ENCODE peak calls at places on chromosomes 6 and 20, in four cellular contexts. One of them, this sample, is unnamed.

GRCh38 chr6:169521825-169522224 is 180.0 kb downstream of the WDR27 start:
- DNase-seq in stimulated activated CD4-positive, alpha-beta T cell treated with anti-CD3 and anti-CD28 coated beads, Interleukin-12 subunit alpha, Interleukin-12 subunit beta, amount 100 ng/mL, for 4 hours: no peak
- DNase-seq in activated CD4-positive, alpha-beta T cell treated with anti-CD3 and anti-CD28 coated beads, Interleukin-2, amount 50 U/mL, for 4 hours: no peak
- DNase-seq in left cardiac atrium: no peak
- DNase-seq in this sample: no peak

GRCh38 chr6:90399970-90400369 is 103.3 kb upstream of the BACH2 start:
- DNase-seq in stimulated activated CD4-positive, alpha-beta T cell treated with anti-CD3 and anti-CD28 coated beads, Interleukin-12 subunit alpha, Interleukin-12 subunit beta, amount 100 ng/mL, for 4 hours: no peak
- DNase-seq in activated CD4-positive, alpha-beta T cell treated with anti-CD3 and anti-CD28 coated beads, Interleukin-2, amount 50 U/mL, for 4 hours: peak; percentile 43
- DNase-seq in left cardiac atrium: no peak
- DNase-seq in this sample: no peak

GRCh38 chr20:24742989-24743388 is 206.1 kb upstream of the CST7 start:
- DNase-seq in stimulated activated CD4-positive, alpha-beta T cell treated with anti-CD3 and anti-CD28 coated beads, Interleukin-12 subunit alpha, Interleukin-12 subunit beta, amount 100 ng/mL, for 4 hours: no peak
- DNase-seq in activated CD4-positive, alpha-beta T cell treated with anti-CD3 and anti-CD28 coated beads, Interleukin-2, amount 50 U/mL, for 4 hours: no peak
- DNase-seq in left cardiac atrium: no peak
- DNase-seq in this sample: no peak

GRCh38 chr6:42932412-42932811 is 3.1 kb downstream of the CNPY3 start:
- DNase-seq in stimulated activated CD4-positive, alpha-beta T cell treated with anti-CD3 and anti-CD28 coated beads, Interleukin-12 subunit alpha, Interleukin-12 subunit beta, amount 100 ng/mL, for 4 hours: no peak
- DNase-seq in activated CD4-positive, alpha-beta T cell treated with anti-CD3 and anti-CD28 coated beads, Interleukin-2, amount 50 U/mL, for 4 hours: no peak
- DNase-seq in left cardiac atrium: no peak
- DNase-seq in this sample: no peak

GRCh38 chr20:17281478-17281877 is 54.6 kb downstream of the PCSK2 start:
- DNase-seq in stimulated activated CD4-positive, alpha-beta T cell treated with anti-CD3 and anti-CD28 coated beads, Interleukin-12 subunit alpha, Interleukin-12 subunit beta, amount 100 ng/mL, for 4 hours: no peak
- DNase-seq in activated CD4-positive, alpha-beta T cell treated with anti-CD3 and anti-CD28 coated beads, Interleukin-2, amount 50 U/mL, for 4 hours: no peak
- DNase-seq in left cardiac atrium: no peak
- DNase-seq in this sample: no peak

GRCh38 chr20:6134592-6134991 is 11.8 kb upstream of the FERMT1 start:
- DNase-seq in stimulated activated CD4-positive, alpha-beta T cell treated with anti-CD3 and anti-CD28 coated beads, Interleukin-12 subunit alpha, Interleukin-12 subunit beta, amount 100 ng/mL, for 4 hours: no peak
- DNase-seq in activated CD4-positive, alpha-beta T cell treated with anti-CD3 and anti-CD28 coated beads, Interleukin-2, amount 50 U/mL, for 4 hours: no peak
- DNase-seq in left cardiac atrium: no peak
- DNase-seq in this sample: no peak

GRCh38 chr20:44301285-44301684 is 9.7 kb downstream of the FITM2 start:
- DNase-seq in stimulated activated CD4-positive, alpha-beta T cell treated with anti-CD3 and anti-CD28 coated beads, Interleukin-12 subunit alpha, Interleukin-12 subunit beta, amount 100 ng/mL, for 4 hours: no peak
- DNase-seq in activated CD4-positive, alpha-beta T cell treated with anti-CD3 and anti-CD28 coated beads, Interleukin-2, amount 50 U/mL, for 4 hours: no peak
- DNase-seq in left cardiac atrium: no peak
- DNase-seq in this sample: no peak

GRCh38 chr20:6699931-6700562 is 67.4 kb upstream of the BMP2 start:
- DNase-seq in stimulated activated CD4-positive, alpha-beta T cell treated with anti-CD3 and anti-CD28 coated beads, Interleukin-12 subunit alpha, Interleukin-12 subunit beta, amount 100 ng/mL, for 4 hours: no peak
- DNase-seq in activated CD4-positive, alpha-beta T cell treated with anti-CD3 and anti-CD28 coated beads, Interleukin-2, amount 50 U/mL, for 4 hours: no peak
- DNase-seq in left cardiac atrium: no peak
- DNase-seq in this sample: no peak

GRCh38 chr6:30721198-30722024 is 1.3 kb downstream of the TUBB start:
- DNase-seq in stimulated activated CD4-positive, alpha-beta T cell treated with anti-CD3 and anti-CD28 coated beads, Interleukin-12 subunit alpha, Interleukin-12 subunit beta, amount 100 ng/mL, for 4 hours: peak; percentile 98
- DNase-seq in activated CD4-positive, alpha-beta T cell treated with anti-CD3 and anti-CD28 coated beads, Interleukin-2, amount 50 U/mL, for 4 hours: peak; percentile 95
- DNase-seq in left cardiac atrium: peak; percentile 94
- DNase-seq in this sample: no peak

GRCh38 chr6:132964868-132965382 is 150.6 kb downstream of the RPS12 start:
- DNase-seq in stimulated activated CD4-positive, alpha-beta T cell treated with anti-CD3 and anti-CD28 coated beads, Interleukin-12 subunit alpha, Interleukin-12 subunit beta, amount 100 ng/mL, for 4 hours: no peak
- DNase-seq in activated CD4-positive, alpha-beta T cell treated with anti-CD3 and anti-CD28 coated beads, Interleukin-2, amount 50 U/mL, for 4 hours: no peak
- DNase-seq in left cardiac atrium: no peak
- DNase-seq in this sample: no peak

GRCh38 chr20:21511485-21511849 is 2.4 kb downstream of the NKX2-2 start:
- DNase-seq in stimulated activated CD4-positive, alpha-beta T cell treated with anti-CD3 and anti-CD28 coated beads, Interleukin-12 subunit alpha, Interleukin-12 subunit beta, amount 100 ng/mL, for 4 hours: no peak
- DNase-seq in activated CD4-positive, alpha-beta T cell treated with anti-CD3 and anti-CD28 coated beads, Interleukin-2, amount 50 U/mL, for 4 hours: no peak
- DNase-seq in left cardiac atrium: no peak
- DNase-seq in this sample: no peak

GRCh38 chr6:52489881-52490280 is 69.7 kb downstream of the EFHC1 start:
- DNase-seq in stimulated activated CD4-positive, alpha-beta T cell treated with anti-CD3 and anti-CD28 coated beads, Interleukin-12 subunit alpha, Interleukin-12 subunit beta, amount 100 ng/mL, for 4 hours: no peak
- DNase-seq in activated CD4-positive, alpha-beta T cell treated with anti-CD3 and anti-CD28 coated beads, Interleukin-2, amount 50 U/mL, for 4 hours: no peak
- DNase-seq in left cardiac atrium: no peak
- DNase-seq in this sample: no peak

GRCh38 chr6:167825759-167826229 is 917 bp upstream of the AFDN start:
- DNase-seq in stimulated activated CD4-positive, alpha-beta T cell treated with anti-CD3 and anti-CD28 coated beads, Interleukin-12 subunit alpha, Interleukin-12 subunit beta, amount 100 ng/mL, for 4 hours: peak; percentile 18
- DNase-seq in activated CD4-positive, alpha-beta T cell treated with anti-CD3 and anti-CD28 coated beads, Interleukin-2, amount 50 U/mL, for 4 hours: no peak
- DNase-seq in left cardiac atrium: peak; percentile 59
- DNase-seq in this sample: no peak

GRCh38 chr20:24497851-24498250 is 28.4 kb downstream of the SYNDIG1 start:
- DNase-seq in stimulated activated CD4-positive, alpha-beta T cell treated with anti-CD3 and anti-CD28 coated beads, Interleukin-12 subunit alpha, Interleukin-12 subunit beta, amount 100 ng/mL, for 4 hours: no peak
- DNase-seq in activated CD4-positive, alpha-beta T cell treated with anti-CD3 and anti-CD28 coated beads, Interleukin-2, amount 50 U/mL, for 4 hours: no peak
- DNase-seq in left cardiac atrium: no peak
- DNase-seq in this sample: no peak

GRCh38 chr20:1005452-1006027 is 3.4 kb upstream of the RSPO4 start:
- DNase-seq in stimulated activated CD4-positive, alpha-beta T cell treated with anti-CD3 and anti-CD28 coated beads, Interleukin-12 subunit alpha, Interleukin-12 subunit beta, amount 100 ng/mL, for 4 hours: peak; percentile 6
- DNase-seq in activated CD4-positive, alpha-beta T cell treated with anti-CD3 and anti-CD28 coated beads, Interleukin-2, amount 50 U/mL, for 4 hours: no peak
- DNase-seq in left cardiac atrium: no peak
- DNase-seq in this sample: no peak

GRCh38 chr6:109282732-109283131 is 99.5 kb downstream of the CD164 start:
- DNase-seq in stimulated activated CD4-positive, alpha-beta T cell treated with anti-CD3 and anti-CD28 coated beads, Interleukin-12 subunit alpha, Interleukin-12 subunit beta, amount 100 ng/mL, for 4 hours: no peak
- DNase-seq in activated CD4-positive, alpha-beta T cell treated with anti-CD3 and anti-CD28 coated beads, Interleukin-2, amount 50 U/mL, for 4 hours: no peak
- DNase-seq in left cardiac atrium: no peak
- DNase-seq in this sample: no peak

GRCh38 chr20:3677733-3678132 is 4.1 kb downstream of the ADAM33 start:
- DNase-seq in stimulated activated CD4-positive, alpha-beta T cell treated with anti-CD3 and anti-CD28 coated beads, Interleukin-12 subunit alpha, Interleukin-12 subunit beta, amount 100 ng/mL, for 4 hours: no peak
- DNase-seq in activated CD4-positive, alpha-beta T cell treated with anti-CD3 and anti-CD28 coated beads, Interleukin-2, amount 50 U/mL, for 4 hours: no peak
- DNase-seq in left cardiac atrium: no peak
- DNase-seq in this sample: no peak

GRCh38 chr20:3163099-3164042 is 3.7 kb upstream of the FASTKD5 start:
- DNase-seq in stimulated activated CD4-positive, alpha-beta T cell treated with anti-CD3 and anti-CD28 coated beads, Interleukin-12 subunit alpha, Interleukin-12 subunit beta, amount 100 ng/mL, for 4 hours: no peak
- DNase-seq in activated CD4-positive, alpha-beta T cell treated with anti-CD3 and anti-CD28 coated beads, Interleukin-2, amount 50 U/mL, for 4 hours: no peak
- DNase-seq in left cardiac atrium: no peak
- DNase-seq in this sample: no peak

GRCh38 chr6:27492776-27493175 is 19.9 kb upstream of the ZNF184 start:
- DNase-seq in stimulated activated CD4-positive, alpha-beta T cell treated with anti-CD3 and anti-CD28 coated beads, Interleukin-12 subunit alpha, Interleukin-12 subunit beta, amount 100 ng/mL, for 4 hours: no peak
- DNase-seq in activated CD4-positive, alpha-beta T cell treated with anti-CD3 and anti-CD28 coated beads, Interleukin-2, amount 50 U/mL, for 4 hours: no peak
- DNase-seq in left cardiac atrium: no peak
- DNase-seq in this sample: no peak

GRCh38 chr6:21593412-21593926 is at the start of gene SOX4:
- DNase-seq in stimulated activated CD4-positive, alpha-beta T cell treated with anti-CD3 and anti-CD28 coated beads, Interleukin-12 subunit alpha, Interleukin-12 subunit beta, amount 100 ng/mL, for 4 hours: peak; percentile 45
- DNase-seq in activated CD4-positive, alpha-beta T cell treated with anti-CD3 and anti-CD28 coated beads, Interleukin-2, amount 50 U/mL, for 4 hours: peak; percentile 38
- DNase-seq in left cardiac atrium: peak; percentile 94
- DNase-seq in this sample: no peak

This sample was measured in keratinocyte.